ENCODE peak calls at places on chromosome 1, in four cellular contexts. J is endothelial cell, R is spleen, P is HFF-Myc. Z is an unnamed sample.

GRCh38 chr1:14598498-14599172 is at the start of gene KAZN:
- DNase-seq in J (peak; percentile 45), R (no peak), P (no peak), Z (no peak)

GRCh38 chr1:178941261-178941689 is 70.4 kb upstream of the ANGPTL1 start:
- DNase-seq in J (no peak), R (peak; percentile 66), P (no peak), Z (no peak)

GRCh38 chr1:28091043-28091781 is 2.8 kb upstream of the EYA3 start:
- DNase-seq in J (peak; percentile 62), R (peak; percentile 84), P (peak; percentile 46), Z (no peak)

GRCh38 chr1:212020975-212021374 is 14.4 kb downstream of the INTS7 start:
- DNase-seq in J (no peak), R (no peak), P (no peak), Z (no peak)

GRCh38 chr1:17089496-17089895 is 29.8 kb downstream of the PADI2 start:
- DNase-seq in J (no peak), R (no peak), P (no peak), Z (no peak)

GRCh38 chr1:7550261-7550850 is 220.7 kb upstream of the VAMP3 start:
- DNase-seq in J (no peak), R (peak; percentile 49), P (no peak), Z (peak; percentile 81)

GRCh38 chr1:167175901-167176300 is 44.8 kb upstream of the POU2F1 start:
- DNase-seq in J (no peak), R (no peak), P (no peak), Z (no peak)

GRCh38 chr1:17922833-17923232 is 167.7 kb downstream of the ACTL8 start:
- DNase-seq in J (peak; percentile 69), R (peak; percentile 41), P (no peak), Z (no peak)

GRCh38 chr1:22814176-22815042 is 103.8 kb downstream of the EPHB2 start:
- DNase-seq in J (no peak), R (peak; percentile 43), P (peak; percentile 42), Z (peak; percentile 66)

GRCh38 chr1:219945795-219946194 is 17.4 kb upstream of the SLC30A10 start:
- DNase-seq in J (no peak), R (no peak), P (no peak), Z (no peak)

GRCh38 chr1:33181038-33181861 is 593 bp downstream of the TRIM62 start:
- DNase-seq in J (peak; percentile 47), R (peak; percentile 89), P (no peak), Z (no peak)

GRCh38 chr1:71861022-71861421 is 421.3 kb downstream of the NEGR1 start:
- DNase-seq in J (no peak), R (no peak), P (no peak), Z (no peak)

GRCh38 chr1:2341706-2342383 is 49.5 kb downstream of the MORN1 start:
- DNase-seq in J (no peak), R (peak; percentile 39), P (no peak), Z (peak; percentile 68)

GRCh38 chr1:236685917-236686814 is at the start of gene ACTN2:
- DNase-seq in J (peak; percentile 41), R (peak; percentile 80), P (no peak), Z (no peak)

GRCh38 chr1:162972768-162973167 is 96.4 kb upstream of the RGS4 start:
- DNase-seq in J (no peak), R (no peak), P (no peak), Z (no peak)

GRCh38 chr1:170581041-170581440 is 49.1 kb downstream of the GORAB start:
- DNase-seq in J (no peak), R (no peak), P (no peak), Z (no peak)

GRCh38 chr1:87603636-87604035 is 275.0 kb downstream of the LMO4 start:
- DNase-seq in J (no peak), R (no peak), P (no peak), Z (no peak)

DNA sequence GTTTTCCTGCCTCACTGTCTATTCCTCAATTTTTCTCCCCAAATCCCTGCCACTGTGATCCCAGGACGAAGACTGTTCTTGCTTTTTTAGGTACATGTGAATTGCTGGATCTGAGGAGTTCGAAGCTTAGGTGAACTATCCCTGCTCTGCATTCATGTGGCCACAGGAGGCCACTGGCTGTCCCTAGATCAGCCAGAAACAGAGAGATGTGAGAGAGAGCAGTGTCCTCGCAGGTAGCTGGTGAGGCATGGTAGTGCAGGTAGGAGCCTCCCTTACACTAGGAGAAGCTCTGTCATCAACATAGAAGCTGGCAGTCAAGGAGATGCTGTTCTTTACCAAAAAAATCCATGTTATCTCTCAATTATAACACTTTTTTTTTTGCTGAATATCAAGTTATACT is 71.5 kb downstream of the USP24 start:
- DNase-seq in J (no peak), R (no peak), P (no peak), Z (no peak)
- TF ChIP-seq CTCF in J (no peak), R (no peak), P (no peak), Z (peak; percentile 41)

GRCh38 chr1:226568077-226568831 is 19.7 kb downstream of the STUM start:
- DNase-seq in J (peak; percentile 26), R (peak; percentile 55), P (no peak), Z (no peak)
- TF ChIP-seq CTCF in J (no peak), R (no peak), P (peak; percentile 47), Z (peak; percentile 59)

DNA sequence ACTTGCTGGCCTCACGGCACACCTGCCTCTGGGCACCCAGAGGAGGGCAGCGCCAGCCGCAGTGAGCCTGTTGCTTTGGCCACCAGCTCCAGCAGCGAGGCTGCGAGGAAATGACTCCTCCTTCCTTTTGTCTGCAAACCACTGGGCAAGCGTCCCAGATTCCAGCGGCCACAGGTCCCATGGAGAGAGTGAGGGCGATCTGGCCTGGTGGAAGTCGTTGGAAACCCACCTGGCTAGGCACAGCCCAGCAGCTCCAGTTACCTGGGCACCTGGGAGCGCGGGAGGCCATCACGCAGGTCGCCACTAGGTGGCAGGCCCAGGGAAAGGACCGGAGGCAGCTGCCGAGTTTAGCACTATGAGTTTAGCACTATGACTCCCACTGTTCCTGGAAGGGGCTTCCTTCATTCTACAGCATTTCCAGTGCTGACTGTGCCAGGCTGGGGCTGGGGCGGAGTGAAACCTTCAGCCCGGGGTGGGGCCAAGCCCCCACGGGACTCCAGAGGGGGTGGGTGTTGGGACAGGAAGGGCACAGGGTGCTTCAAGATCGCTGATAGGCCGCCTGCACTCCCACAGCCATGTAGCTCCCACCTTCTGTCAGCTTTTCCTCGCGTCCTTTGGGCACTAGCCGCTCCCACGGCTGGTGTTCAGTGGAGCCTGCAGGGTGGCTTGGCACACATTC is 1.1 kb upstream of the ESPN start:
- DNase-seq in J (peak; percentile 63), R (peak; percentile 87), P (no peak), Z (no peak)
- TF ChIP-seq CTCF in J (peak; percentile 75), R (peak; percentile 81), P (peak; percentile 80), Z (peak; percentile 82)

GRCh38 chr1:189681252-189681919 is 796.3 kb downstream of the BRINP3 start:
- DNase-seq in J (no peak), R (no peak), P (no peak), Z (no peak)

GRCh38 chr1:189682591-189682990 is 795.1 kb downstream of the BRINP3 start:
- DNase-seq in J (no peak), R (no peak), P (no peak), Z (no peak)

GRCh38 chr1:189673223-189673622 is 804.4 kb downstream of the BRINP3 start:
- DNase-seq in J (no peak), R (no peak), P (no peak), Z (no peak)

DNA sequence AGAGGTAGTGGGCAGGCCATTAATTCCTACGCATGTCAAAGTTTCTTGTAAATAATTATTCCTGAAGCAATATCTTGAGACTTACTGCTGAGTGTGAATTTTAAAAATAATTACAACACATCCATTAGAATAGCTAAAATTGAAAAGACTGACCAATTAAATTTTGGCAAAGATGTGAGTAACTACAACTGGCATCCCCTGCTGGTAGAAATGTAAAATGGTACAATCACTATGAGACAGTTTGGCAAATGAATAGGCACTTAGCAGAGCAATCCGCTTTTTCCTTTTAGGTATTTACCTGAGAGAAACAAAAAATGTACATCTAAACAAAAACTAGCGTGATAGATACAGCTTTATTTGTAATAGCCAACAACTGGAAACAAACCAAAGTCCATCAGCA is 798.9 kb downstream of the BRINP3 start:
- DNase-seq in J (no peak), R (no peak), P (no peak), Z (no peak)
- TF ChIP-seq CTCF in J (peak; percentile 49), R (no peak), P (no peak), Z (peak; percentile 54)

GRCh38 chr1:185680453-185680852 is 53.7 kb upstream of the HMCN1 start:
- DNase-seq in J (no peak), R (peak; percentile 82), P (no peak), Z (no peak)

GRCh38 chr1:185679220-185679619 is 55.0 kb upstream of the HMCN1 start:
- DNase-seq in J (no peak), R (no peak), P (no peak), Z (no peak)

GRCh38 chr1:185676969-185677368 is 57.2 kb upstream of the HMCN1 start:
- DNase-seq in J (no peak), R (no peak), P (no peak), Z (no peak)

GRCh38 chr1:185681034-185681633 is 53.1 kb upstream of the HMCN1 start:
- DNase-seq in J (peak; percentile 40), R (no peak), P (peak; percentile 20), Z (no peak)
- TF ChIP-seq CTCF in J (no peak), R (peak; percentile 59), P (peak; percentile 49), Z (peak; percentile 88)

GRCh38 chr1:209547626-209548025 is 35.9 kb upstream of the CAMK1G start:
- DNase-seq in J (no peak), R (no peak), P (no peak), Z (no peak)

GRCh38 chr1:209550519-209550918 is 33.0 kb upstream of the CAMK1G start:
- DNase-seq in J (no peak), R (no peak), P (no peak), Z (no peak)

GRCh38 chr1:209546390-209547080 is 37.0 kb upstream of the CAMK1G start:
- DNase-seq in J (no peak), R (no peak), P (no peak), Z (no peak)

GRCh38 chr1:209552406-209553264 is 30.9 kb upstream of the CAMK1G start:
- DNase-seq in J (no peak), R (no peak), P (no peak), Z (no peak)

DNA sequence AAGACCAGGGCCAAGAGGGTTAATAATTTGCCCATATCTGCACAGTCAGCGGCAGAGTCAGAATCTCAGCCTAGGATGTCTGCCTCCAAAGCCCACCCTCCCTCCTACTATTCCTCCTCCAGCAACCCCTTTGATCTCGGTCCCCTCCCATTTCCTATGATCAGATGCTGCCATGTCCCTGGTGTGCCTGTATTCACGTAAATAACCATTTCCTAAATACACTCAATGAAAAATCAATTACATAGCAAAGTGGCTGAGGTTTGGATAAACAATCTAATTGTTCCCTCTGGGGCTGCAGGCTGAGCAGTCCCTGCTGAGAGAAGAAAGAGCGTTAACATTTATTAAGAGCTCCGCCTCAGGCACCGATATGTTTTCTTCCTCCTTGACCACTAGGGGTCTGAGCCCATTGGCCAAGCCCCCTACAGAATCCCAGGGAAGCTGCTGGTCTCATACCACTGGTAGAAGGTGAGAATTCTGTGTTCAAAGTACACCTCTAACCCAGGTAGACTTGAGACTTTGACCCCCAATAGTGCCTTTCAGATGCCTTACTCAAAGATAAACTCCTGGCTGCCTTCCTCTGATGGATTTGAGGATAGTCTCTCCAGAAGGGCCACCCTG is 34.0 kb upstream of the CAMK1G start:
- DNase-seq in J (peak; percentile 22), R (no peak), P (no peak), Z (no peak)
- TF ChIP-seq CTCF in J (peak; percentile 63), R (no peak), P (peak; percentile 30), Z (no peak)

DNA sequence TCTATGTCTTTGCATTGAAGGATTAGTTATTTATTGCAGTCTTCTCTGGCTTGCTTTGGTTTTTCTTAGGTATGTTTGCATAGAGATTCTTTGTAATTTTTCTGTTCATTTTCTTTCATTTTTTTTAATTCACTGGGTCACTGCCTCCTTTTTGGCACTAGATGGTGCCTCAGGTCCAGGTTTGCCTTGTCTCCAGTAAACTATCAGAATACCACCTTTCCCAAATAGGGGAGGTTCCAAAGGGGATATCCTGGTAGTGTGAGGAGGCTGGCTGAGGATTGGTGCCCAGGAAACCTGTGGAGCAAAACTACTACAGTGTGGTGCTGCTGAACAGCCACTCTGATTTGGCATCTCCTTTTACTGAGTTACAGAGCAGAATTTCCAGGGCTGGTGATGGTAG is 257.1 kb downstream of the KCTD3 start:
- DNase-seq in J (peak; percentile 11), R (no peak), P (no peak), Z (no peak)
- TF ChIP-seq CTCF in J (peak; percentile 35), R (no peak), P (peak; percentile 42), Z (peak; percentile 58)